ENCODE peak calls at places on chromosome 19, in six cellular contexts. Q is activated naive CD4-positive, alpha-beta T cell treated with anti-CD3 and anti-CD28 coated beads, Interleukin-2, amount 50 U/mL, for 16 hours; R is AG08395; W is NCI-H1092; Z is CD8-positive, alpha-beta T cell; K is anterior cingulate cortex. G is an unnamed sample.
A peak's percentile ranks its signal among the peaks of the same experiment; 100 is the strongest.

GRCh38 chr19:4027146-4027545 is 19.6 kb downstream of the PIAS4 start:
- DNase-seq in Q (no peak), R (no peak), W (no peak), Z (no peak), K (no peak), G (no peak)

GRCh38 chr19:12035220-12036172 is at the start of gene ZNF433:
- DNase-seq in Q (peak; percentile 84), R (peak; percentile 98), W (peak; percentile 92), Z (peak; percentile 38), K (peak; percentile 78), G (peak; percentile 32)

GRCh38 chr19:29974701-29975100 is 32.7 kb downstream of the URI1 start:
- DNase-seq in Q (no peak), R (no peak), W (no peak), Z (no peak), K (no peak), G (no peak)

GRCh38 chr19:14463747-14464146 is 11.4 kb downstream of the PTGER1 start:
- DNase-seq in Q (no peak), R (no peak), W (no peak), Z (no peak), K (no peak), G (no peak)

GRCh38 chr19:40366697-40367561 is 18.4 kb downstream of the PLD3 start:
- DNase-seq in Q (no peak), R (no peak), W (no peak), Z (no peak), K (peak; percentile 30), G (no peak)

GRCh38 chr19:19778666-19779065 is 42.9 kb downstream of the ZNF506 start:
- DNase-seq in Q (no peak), R (no peak), W (no peak), Z (no peak), K (no peak), G (no peak)

GRCh38 chr19:30968210-30968609 is 381.0 kb downstream of the TSHZ3 start:
- DNase-seq in Q (no peak), R (peak; percentile 16), W (no peak), Z (no peak), K (no peak), G (no peak)

GRCh38 chr19:2332341-2333026 is 4.0 kb downstream of the SPPL2B start:
- DNase-seq in Q (peak; percentile 32), R (peak; percentile 61), W (peak; percentile 53), Z (peak; percentile 31), K (peak; percentile 42), G (no peak)

G was measured in NCI-H446 treated with DMSO at 0.1 percent for 48 hours.